ENCODE peak calls at places on chromosomes 13 and 19, in four cellular contexts. One of them, this sample, is unnamed.

GRCh38 chr13:104024416-104025170 is 958.4 kb upstream of the SLC10A2 start:
- DNase-seq in body of pancreas: no peak
- DNase-seq in heart left ventricle: no peak
- DNase-seq in activated CD8-positive, alpha-beta T cell treated with anti-CD3 and anti-CD28 coated beads for 36 hours: no peak
- DNase-seq in this sample: no peak

GRCh38 chr19:4067396-4068057 is 828 bp upstream of the ZBTB7A start:
- DNase-seq in body of pancreas: no peak
- DNase-seq in heart left ventricle: no peak
- DNase-seq in activated CD8-positive, alpha-beta T cell treated with anti-CD3 and anti-CD28 coated beads for 36 hours: no peak
- DNase-seq in this sample: no peak

GRCh38 chr19:2494084-2494446 is 18.1 kb downstream of the GADD45B start:
- DNase-seq in body of pancreas: no peak
- DNase-seq in activated CD8-positive, alpha-beta T cell treated with anti-CD3 and anti-CD28 coated beads for 36 hours: no peak
- DNase-seq in heart left ventricle: no peak
- DNase-seq in this sample: no peak

GRCh38 chr13:80116107-80116506 is 224.8 kb downstream of the SPRY2 start:
- DNase-seq in heart left ventricle: no peak
- DNase-seq in activated CD8-positive, alpha-beta T cell treated with anti-CD3 and anti-CD28 coated beads for 36 hours: no peak
- DNase-seq in body of pancreas: no peak
- DNase-seq in this sample: no peak

GRCh38 chr13:94988654-94989053 is 276.3 kb upstream of the SOX21 start:
- DNase-seq in activated CD8-positive, alpha-beta T cell treated with anti-CD3 and anti-CD28 coated beads for 36 hours: no peak
- DNase-seq in heart left ventricle: no peak
- DNase-seq in body of pancreas: no peak
- DNase-seq in this sample: no peak

GRCh38 chr13:50645092-50645491 is 198.4 kb downstream of the DLEU7 start:
- DNase-seq in heart left ventricle: no peak
- DNase-seq in body of pancreas: no peak
- DNase-seq in activated CD8-positive, alpha-beta T cell treated with anti-CD3 and anti-CD28 coated beads for 36 hours: no peak
- DNase-seq in this sample: no peak

GRCh38 chr13:22148187-22148586 is 477.3 kb downstream of the FGF9 start:
- DNase-seq in heart left ventricle: no peak
- DNase-seq in body of pancreas: no peak
- DNase-seq in activated CD8-positive, alpha-beta T cell treated with anti-CD3 and anti-CD28 coated beads for 36 hours: no peak
- DNase-seq in this sample: no peak

GRCh38 chr19:46271488-46272197 is 25.2 kb upstream of the HIF3A start:
- DNase-seq in heart left ventricle: no peak
- DNase-seq in body of pancreas: no peak
- DNase-seq in activated CD8-positive, alpha-beta T cell treated with anti-CD3 and anti-CD28 coated beads for 36 hours: peak
- DNase-seq in this sample: no peak

GRCh38 chr13:43388282-43389034 is 365.1 kb downstream of the DNAJC15 start:
- DNase-seq in body of pancreas: peak
- DNase-seq in heart left ventricle: no peak
- DNase-seq in activated CD8-positive, alpha-beta T cell treated with anti-CD3 and anti-CD28 coated beads for 36 hours: no peak
- DNase-seq in this sample: no peak

GRCh38 chr19:5893907-5894703 is 9.5 kb downstream of the NDUFA11 start:
- DNase-seq in heart left ventricle: peak
- DNase-seq in activated CD8-positive, alpha-beta T cell treated with anti-CD3 and anti-CD28 coated beads for 36 hours: no peak
- DNase-seq in body of pancreas: no peak
- DNase-seq in this sample: no peak

GRCh38 chr13:48160879-48161278 is 66.0 kb upstream of the MED4 start:
- DNase-seq in body of pancreas: no peak
- DNase-seq in heart left ventricle: peak
- DNase-seq in activated CD8-positive, alpha-beta T cell treated with anti-CD3 and anti-CD28 coated beads for 36 hours: no peak
- DNase-seq in this sample: no peak

GRCh38 chr13:94711561-94712286 is 621 bp downstream of the SOX21 start:
- DNase-seq in body of pancreas: no peak
- DNase-seq in activated CD8-positive, alpha-beta T cell treated with anti-CD3 and anti-CD28 coated beads for 36 hours: peak
- DNase-seq in heart left ventricle: no peak
- DNase-seq in this sample: peak

GRCh38 chr19:50392759-50393158 is 8.6 kb downstream of the POLD1 start:
- DNase-seq in body of pancreas: no peak
- DNase-seq in heart left ventricle: no peak
- DNase-seq in activated CD8-positive, alpha-beta T cell treated with anti-CD3 and anti-CD28 coated beads for 36 hours: no peak
- DNase-seq in this sample: no peak

GRCh38 chr13:39522329-39522728 is 80.7 kb downstream of the LHFPL6 start:
- DNase-seq in activated CD8-positive, alpha-beta T cell treated with anti-CD3 and anti-CD28 coated beads for 36 hours: no peak
- DNase-seq in body of pancreas: no peak
- DNase-seq in heart left ventricle: no peak
- DNase-seq in this sample: no peak

GRCh38 chr19:40831502-40832430 is 18.5 kb downstream of the CYP2A6 start:
- DNase-seq in activated CD8-positive, alpha-beta T cell treated with anti-CD3 and anti-CD28 coated beads for 36 hours: no peak
- DNase-seq in heart left ventricle: no peak
- DNase-seq in body of pancreas: peak
- DNase-seq in this sample: no peak

GRCh38 chr13:48531416-48532145 is 1.3 kb downstream of the RCBTB2 start:
- DNase-seq in body of pancreas: peak
- DNase-seq in heart left ventricle: no peak
- DNase-seq in activated CD8-positive, alpha-beta T cell treated with anti-CD3 and anti-CD28 coated beads for 36 hours: peak
- DNase-seq in this sample: no peak

GRCh38 chr13:75788494-75788991 is 152.4 kb downstream of the LMO7 start:
- DNase-seq in body of pancreas: no peak
- DNase-seq in heart left ventricle: peak
- DNase-seq in activated CD8-positive, alpha-beta T cell treated with anti-CD3 and anti-CD28 coated beads for 36 hours: no peak
- DNase-seq in this sample: no peak

GRCh38 chr13:28716511-28716910 is 2.3 kb downstream of the SLC46A3 start:
- DNase-seq in heart left ventricle: peak
- DNase-seq in body of pancreas: peak
- DNase-seq in activated CD8-positive, alpha-beta T cell treated with anti-CD3 and anti-CD28 coated beads for 36 hours: no peak
- DNase-seq in this sample: no peak

GRCh38 chr13:92175330-92175729 is 776.9 kb downstream of the GPC5 start:
- DNase-seq in body of pancreas: no peak
- DNase-seq in heart left ventricle: peak
- DNase-seq in activated CD8-positive, alpha-beta T cell treated with anti-CD3 and anti-CD28 coated beads for 36 hours: peak
- DNase-seq in this sample: no peak

GRCh38 chr13:20363162-20363561 is 131.0 kb upstream of the GJB6 start:
- DNase-seq in heart left ventricle: no peak
- DNase-seq in body of pancreas: no peak
- DNase-seq in activated CD8-positive, alpha-beta T cell treated with anti-CD3 and anti-CD28 coated beads for 36 hours: no peak
- DNase-seq in this sample: no peak

GRCh38 chr13:26384587-26384986 is 130.7 kb downstream of the CDK8 start:
- DNase-seq in heart left ventricle: no peak
- DNase-seq in activated CD8-positive, alpha-beta T cell treated with anti-CD3 and anti-CD28 coated beads for 36 hours: no peak
- DNase-seq in body of pancreas: no peak
- DNase-seq in this sample: no peak

GRCh38 chr19:53333071-53333465 is 481 bp upstream of the ZNF845 start:
- DNase-seq in body of pancreas: peak
- DNase-seq in heart left ventricle: peak
- DNase-seq in activated CD8-positive, alpha-beta T cell treated with anti-CD3 and anti-CD28 coated beads for 36 hours: peak
- DNase-seq in this sample: peak

DNA sequence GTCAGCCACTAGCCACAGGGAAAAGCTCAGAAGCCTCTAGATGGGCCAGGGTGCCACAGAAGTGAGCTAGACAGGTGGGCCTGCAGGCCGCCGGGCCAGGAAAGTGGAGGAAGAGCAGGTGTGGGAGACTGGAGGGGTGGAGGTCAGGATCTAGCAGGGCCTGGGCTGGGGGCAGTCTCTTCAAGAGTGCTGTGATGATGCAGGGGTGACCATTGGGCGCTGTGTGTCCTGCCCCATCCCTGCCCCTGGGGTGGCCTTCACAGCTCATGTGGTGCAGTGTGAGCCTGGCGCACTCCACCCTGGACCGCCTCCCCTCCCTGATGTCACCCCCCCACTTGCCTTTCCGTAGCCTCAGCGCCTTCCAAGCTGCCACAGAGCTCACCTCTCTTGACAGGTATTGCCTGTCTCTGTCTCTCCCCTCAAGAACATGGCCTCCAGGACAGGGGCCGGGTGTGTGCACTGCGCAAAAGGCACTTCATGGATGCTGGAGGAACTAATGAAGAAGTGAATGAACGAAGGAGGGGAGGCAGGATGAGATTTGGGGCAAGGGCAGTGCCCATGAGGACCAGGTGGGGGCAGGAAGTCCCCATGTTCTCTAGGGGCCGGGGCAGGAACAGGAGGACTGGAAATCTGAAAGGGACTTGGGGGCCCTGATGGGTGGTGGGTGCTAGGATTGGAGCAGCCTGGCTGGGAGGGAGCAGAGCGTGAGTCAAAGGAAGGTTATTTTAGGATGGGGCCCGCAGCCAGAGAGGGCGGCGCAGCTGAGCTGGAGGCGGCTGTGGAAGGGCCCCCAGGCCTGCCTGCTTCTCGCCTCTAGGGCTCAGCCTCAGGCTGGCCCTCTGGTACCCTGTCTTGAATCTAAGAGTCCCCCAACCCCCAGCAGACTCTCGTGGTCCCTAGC is 6.6 kb downstream of the SSBP4 start:
- DNase-seq in activated CD8-positive, alpha-beta T cell treated with anti-CD3 and anti-CD28 coated beads for 36 hours: no peak
- DNase-seq in heart left ventricle: peak
- DNase-seq in body of pancreas: no peak
- DNase-seq in this sample: no peak
- TF ChIP-seq CTCF in activated CD8-positive, alpha-beta T cell treated with anti-CD3 and anti-CD28 coated beads for 36 hours: no peak
- TF ChIP-seq CTCF in heart left ventricle: no peak
- TF ChIP-seq CTCF in body of pancreas: no peak
- TF ChIP-seq CTCF in this sample: no peak

GRCh38 chr19:31553844-31554215 is 204.6 kb upstream of the TSHZ3 start:
- DNase-seq in activated CD8-positive, alpha-beta T cell treated with anti-CD3 and anti-CD28 coated beads for 36 hours: no peak
- DNase-seq in body of pancreas: no peak
- DNase-seq in heart left ventricle: peak
- DNase-seq in this sample: no peak

GRCh38 chr19:31553112-31553843 is 204.0 kb upstream of the TSHZ3 start:
- DNase-seq in activated CD8-positive, alpha-beta T cell treated with anti-CD3 and anti-CD28 coated beads for 36 hours: no peak
- DNase-seq in body of pancreas: no peak
- DNase-seq in heart left ventricle: no peak
- DNase-seq in this sample: no peak

GRCh38 chr19:31546561-31546960 is 197.3 kb upstream of the TSHZ3 start:
- DNase-seq in heart left ventricle: no peak
- DNase-seq in activated CD8-positive, alpha-beta T cell treated with anti-CD3 and anti-CD28 coated beads for 36 hours: no peak
- DNase-seq in body of pancreas: no peak
- DNase-seq in this sample: no peak

GRCh38 chr19:31545766-31546165 is 196.5 kb upstream of the TSHZ3 start:
- DNase-seq in heart left ventricle: no peak
- DNase-seq in body of pancreas: no peak
- DNase-seq in activated CD8-positive, alpha-beta T cell treated with anti-CD3 and anti-CD28 coated beads for 36 hours: no peak
- DNase-seq in this sample: no peak

GRCh38 chr19:31548941-31549340 is 199.7 kb upstream of the TSHZ3 start:
- DNase-seq in heart left ventricle: no peak
- DNase-seq in activated CD8-positive, alpha-beta T cell treated with anti-CD3 and anti-CD28 coated beads for 36 hours: no peak
- DNase-seq in body of pancreas: peak
- DNase-seq in this sample: no peak
- TF ChIP-seq CTCF in heart left ventricle: peak
- TF ChIP-seq CTCF in activated CD8-positive, alpha-beta T cell treated with anti-CD3 and anti-CD28 coated beads for 36 hours: no peak
- TF ChIP-seq CTCF in body of pancreas: no peak
- TF ChIP-seq CTCF in this sample: peak

GRCh38 chr13:113489549-113490495 is 689 bp downstream of the DCUN1D2 start:
- DNase-seq in body of pancreas: peak
- DNase-seq in heart left ventricle: peak
- DNase-seq in activated CD8-positive, alpha-beta T cell treated with anti-CD3 and anti-CD28 coated beads for 36 hours: peak
- DNase-seq in this sample: no peak

GRCh38 chr13:113488283-113488682 is 2.2 kb downstream of the DCUN1D2 start:
- DNase-seq in heart left ventricle: no peak
- DNase-seq in activated CD8-positive, alpha-beta T cell treated with anti-CD3 and anti-CD28 coated beads for 36 hours: no peak
- DNase-seq in body of pancreas: no peak
- DNase-seq in this sample: no peak

GRCh38 chr13:113490496-113491417 is at the start of gene DCUN1D2:
- DNase-seq in heart left ventricle: peak
- DNase-seq in activated CD8-positive, alpha-beta T cell treated with anti-CD3 and anti-CD28 coated beads for 36 hours: peak
- DNase-seq in body of pancreas: peak
- DNase-seq in this sample: peak

GRCh38 chr13:113491418-113491883 is 940 bp upstream of the DCUN1D2 start:
- DNase-seq in heart left ventricle: no peak
- DNase-seq in body of pancreas: peak
- DNase-seq in activated CD8-positive, alpha-beta T cell treated with anti-CD3 and anti-CD28 coated beads for 36 hours: no peak
- DNase-seq in this sample: peak

GRCh38 chr13:113489171-113489548 is 1.4 kb downstream of the DCUN1D2 start:
- DNase-seq in heart left ventricle: no peak
- DNase-seq in body of pancreas: no peak
- DNase-seq in activated CD8-positive, alpha-beta T cell treated with anti-CD3 and anti-CD28 coated beads for 36 hours: no peak
- DNase-seq in this sample: no peak
- TF ChIP-seq CTCF in heart left ventricle: no peak
- TF ChIP-seq CTCF in body of pancreas: no peak
- TF ChIP-seq CTCF in activated CD8-positive, alpha-beta T cell treated with anti-CD3 and anti-CD28 coated beads for 36 hours: no peak
- TF ChIP-seq CTCF in this sample: peak

GRCh38 chr13:110361365-110361911 is 54.4 kb downstream of the COL4A2 start:
- DNase-seq in heart left ventricle: peak
- DNase-seq in body of pancreas: no peak
- DNase-seq in activated CD8-positive, alpha-beta T cell treated with anti-CD3 and anti-CD28 coated beads for 36 hours: no peak
- DNase-seq in this sample: no peak

GRCh38 chr13:110365876-110366275 is 58.8 kb downstream of the COL4A2 start:
- DNase-seq in heart left ventricle: no peak
- DNase-seq in body of pancreas: no peak
- DNase-seq in activated CD8-positive, alpha-beta T cell treated with anti-CD3 and anti-CD28 coated beads for 36 hours: no peak
- DNase-seq in this sample: no peak

GRCh38 chr13:110360598-110360997 is 53.5 kb downstream of the COL4A2 start:
- DNase-seq in activated CD8-positive, alpha-beta T cell treated with anti-CD3 and anti-CD28 coated beads for 36 hours: no peak
- DNase-seq in body of pancreas: no peak
- DNase-seq in heart left ventricle: no peak
- DNase-seq in this sample: no peak

GRCh38 chr13:110364081-110364480 is 57.0 kb downstream of the COL4A2 start:
- DNase-seq in heart left ventricle: no peak
- DNase-seq in body of pancreas: no peak
- DNase-seq in activated CD8-positive, alpha-beta T cell treated with anti-CD3 and anti-CD28 coated beads for 36 hours: no peak
- DNase-seq in this sample: no peak

DNA sequence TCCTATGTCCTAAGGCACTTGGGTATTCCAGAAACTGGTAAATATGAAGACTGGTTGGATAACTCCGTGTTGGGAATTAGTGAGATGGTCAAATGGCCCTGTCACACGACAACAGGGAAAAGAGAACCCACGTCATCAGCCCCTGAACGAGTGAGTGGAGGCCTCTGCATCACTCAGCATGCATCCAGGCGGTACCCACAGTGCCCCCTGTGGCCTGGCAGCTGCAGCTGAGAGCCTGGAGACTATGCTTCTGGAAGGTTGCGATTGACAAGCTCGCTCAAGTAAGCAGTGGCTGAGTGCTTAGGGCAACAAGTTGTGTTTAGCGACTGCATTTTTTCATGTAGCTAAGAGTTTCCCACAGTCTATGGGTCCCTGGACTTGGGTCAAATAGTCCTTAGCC is 55.9 kb downstream of the COL4A2 start:
- DNase-seq in heart left ventricle: no peak
- DNase-seq in body of pancreas: no peak
- DNase-seq in activated CD8-positive, alpha-beta T cell treated with anti-CD3 and anti-CD28 coated beads for 36 hours: no peak
- DNase-seq in this sample: no peak
- TF ChIP-seq CTCF in heart left ventricle: no peak
- TF ChIP-seq CTCF in body of pancreas: no peak
- TF ChIP-seq CTCF in activated CD8-positive, alpha-beta T cell treated with anti-CD3 and anti-CD28 coated beads for 36 hours: no peak
- TF ChIP-seq CTCF in this sample: peak

GRCh38 chr13:74017301-74018092 is 116.7 kb downstream of the KLF12 start:
- DNase-seq in heart left ventricle: no peak
- DNase-seq in activated CD8-positive, alpha-beta T cell treated with anti-CD3 and anti-CD28 coated beads for 36 hours: no peak
- DNase-seq in body of pancreas: no peak
- DNase-seq in this sample: no peak

GRCh38 chr13:74009100-74009668 is 125.0 kb downstream of the KLF12 start:
- DNase-seq in activated CD8-positive, alpha-beta T cell treated with anti-CD3 and anti-CD28 coated beads for 36 hours: no peak
- DNase-seq in body of pancreas: no peak
- DNase-seq in heart left ventricle: no peak
- DNase-seq in this sample: no peak

DNA sequence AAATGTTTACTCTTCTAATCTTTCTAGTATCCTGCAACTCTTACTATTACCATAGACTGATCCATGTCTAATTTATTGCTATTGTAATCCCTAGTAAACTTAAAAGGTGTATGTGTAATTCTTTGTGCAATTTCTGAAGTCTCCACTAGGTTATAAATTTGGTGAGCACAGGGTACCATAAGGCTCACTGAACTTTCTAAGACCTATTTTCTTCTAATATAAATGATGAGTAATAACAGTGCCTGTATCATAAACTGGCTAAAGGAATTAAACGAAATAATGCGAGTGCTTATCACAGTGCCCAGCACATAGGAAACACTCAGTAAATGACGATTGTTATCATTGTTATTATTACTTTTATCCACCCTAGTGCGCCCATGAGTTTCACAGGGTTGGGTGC is 119.1 kb downstream of the KLF12 start:
- DNase-seq in activated CD8-positive, alpha-beta T cell treated with anti-CD3 and anti-CD28 coated beads for 36 hours: no peak
- DNase-seq in heart left ventricle: no peak
- DNase-seq in body of pancreas: no peak
- DNase-seq in this sample: no peak
- TF ChIP-seq CTCF in activated CD8-positive, alpha-beta T cell treated with anti-CD3 and anti-CD28 coated beads for 36 hours: peak
- TF ChIP-seq CTCF in heart left ventricle: peak
- TF ChIP-seq CTCF in body of pancreas: no peak
- TF ChIP-seq CTCF in this sample: peak